ENCODE peak calls at places on chromosomes 7 and 10, in four cellular contexts. F, Y, U and O are unnamed samples.

GRCh38 chr10:48274636-48275035 is at the start of gene FRMPD2:
- DNase-seq in Y (no peak), U (no peak), F (no peak), O (no peak)

GRCh38 chr7:107007004-107007891 is 37.3 kb upstream of the PRKAR2B start:
- DNase-seq in Y (no peak), U (no peak), F (no peak), O (no peak)

GRCh38 chr7:6564091-6564770 is 13.0 kb upstream of the GRID2IP start:
- DNase-seq in F (no peak), U (no peak), Y (no peak), O (no peak)

GRCh38 chr7:133434246-133434865 is 181.5 kb downstream of the EXOC4 start:
- DNase-seq in F (no peak), Y (peak), U (no peak), O (no peak)

GRCh38 chr10:74167443-74167842 is 16.4 kb downstream of the ADK start:
- DNase-seq in Y (no peak), F (no peak), U (no peak), O (no peak)

GRCh38 chr7:4683043-4683883 is 1.2 kb downstream of the FOXK1 start:
- DNase-seq in F (no peak), Y (no peak), U (no peak), O (no peak)

GRCh38 chr10:33307835-33308234 is 26.6 kb downstream of the NRP1 start:
- DNase-seq in U (no peak), Y (no peak), F (no peak), O (no peak)

GRCh38 chr7:134674424-134674823 is 27.8 kb downstream of the BPGM start:
- DNase-seq in Y (no peak), U (no peak), F (no peak), O (no peak)

GRCh38 chr7:123415625-123416024 is 118.8 kb downstream of the IQUB start:
- DNase-seq in U (no peak), Y (no peak), F (no peak), O (no peak)

GRCh38 chr7:47301078-47301477 is 280.8 kb downstream of the TNS3 start:
- DNase-seq in F (no peak), U (no peak), Y (no peak), O (no peak)

GRCh38 chr7:18175801-18176450 is 148.3 kb upstream of the PRPS1L1 start:
- DNase-seq in F (no peak), U (no peak), Y (peak), O (no peak)

GRCh38 chr7:107180378-107180777 is 11.6 kb downstream of the HBP1 start:
- DNase-seq in F (no peak), U (peak), Y (peak), O (no peak)

GRCh38 chr7:23291957-23292560 is 7.1 kb upstream of the MALSU1 start:
- DNase-seq in F (no peak), U (no peak), Y (peak), O (no peak)

GRCh38 chr10:75941181-75941580 is 509.8 kb downstream of the LRMDA start:
- DNase-seq in Y (no peak), U (no peak), F (no peak), O (no peak)

GRCh38 chr7:49483142-49483541 is 290.3 kb upstream of the VWC2 start:
- DNase-seq in U (no peak), F (no peak), Y (peak), O (no peak)

GRCh38 chr10:89887830-89888229 is 186.4 kb downstream of the KIF20B start:
- DNase-seq in Y (no peak), U (no peak), F (no peak), O (no peak)

GRCh38 chr7:17313175-17313574 is 14.7 kb downstream of the AHR start:
- DNase-seq in U (no peak), Y (no peak), F (no peak), O (no peak)

GRCh38 chr7:117269895-117270294 is 53.0 kb downstream of the WNT2 start:
- DNase-seq in F (no peak), Y (no peak), U (no peak), O (no peak)

GRCh38 chr10:29619273-29619672 is 15.5 kb downstream of the SVIL start:
- DNase-seq in U (no peak), Y (peak), F (no peak), O (no peak)

GRCh38 chr10:29617880-29618340 is 16.9 kb downstream of the SVIL start:
- DNase-seq in F (no peak), Y (no peak), U (no peak), O (no peak)

GRCh38 chr10:29615195-29615594 is 19.6 kb downstream of the SVIL start:
- DNase-seq in U (no peak), Y (no peak), F (no peak), O (no peak)

GRCh38 chr10:29618341-29619171 is 16.2 kb downstream of the SVIL start:
- DNase-seq in F (no peak), Y (peak), U (no peak), O (no peak)

DNA sequence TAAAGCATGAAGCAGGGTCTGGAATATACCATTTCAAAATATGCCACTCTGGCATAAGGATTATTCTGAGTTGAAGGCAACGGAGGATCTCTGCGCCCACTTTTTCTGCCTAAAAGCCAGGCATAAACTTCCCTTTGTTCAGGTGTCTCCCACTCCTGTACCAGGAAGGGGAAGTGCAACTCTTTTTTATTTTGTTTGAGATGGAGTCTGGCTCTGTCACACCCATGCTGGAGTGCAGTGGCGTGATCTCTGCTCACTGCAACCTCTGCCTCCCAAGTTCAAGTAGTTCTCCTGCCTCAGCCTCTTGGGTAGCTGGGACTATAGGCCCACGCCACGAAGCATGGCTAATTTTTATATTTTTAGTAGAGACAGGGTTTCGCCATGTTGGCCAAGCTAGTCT is 18.2 kb downstream of the SVIL start:
- DNase-seq in F (no peak), U (no peak), Y (no peak), O (no peak)
- H3K27ac ChIP-seq in F (no peak), U (no peak), Y (no peak), O (no peak)

DNA sequence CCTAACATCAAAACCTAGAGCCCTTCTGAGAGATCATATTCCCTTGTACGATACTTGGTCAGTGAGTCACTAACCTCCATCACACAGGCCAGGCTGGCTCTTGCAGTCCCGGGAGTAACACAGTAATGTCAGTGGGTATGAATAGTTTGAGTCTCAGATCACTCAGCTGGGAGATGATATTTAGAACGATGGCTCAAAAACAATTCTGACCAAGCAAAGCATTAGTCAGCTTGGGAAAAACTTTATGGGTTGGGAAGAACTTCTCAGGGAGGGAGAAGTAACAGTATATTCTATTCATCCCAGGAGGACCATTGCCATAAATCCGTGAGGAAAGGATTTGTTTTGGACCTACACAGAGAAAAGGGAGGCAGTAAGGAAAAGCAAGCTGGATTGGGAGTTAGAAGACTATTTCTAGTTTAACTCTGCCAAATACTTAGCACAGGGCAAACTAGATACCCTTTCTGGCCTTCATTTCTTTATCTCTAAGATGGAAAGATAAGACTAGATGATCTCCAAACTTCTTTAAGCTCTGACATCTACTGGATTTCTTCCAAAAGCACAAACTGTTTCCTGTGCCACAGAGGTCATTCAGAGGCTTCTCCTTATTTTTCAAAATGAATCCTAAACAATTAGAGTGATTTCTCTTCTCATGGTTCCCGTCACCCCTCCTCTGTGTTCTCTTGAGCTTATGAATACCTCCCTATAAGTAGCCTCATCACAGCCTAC is 179.2 kb downstream of the REEP3 start:
- DNase-seq in F (no peak), Y (no peak), U (peak), O (no peak)
- TF ChIP-seq POLR2AphosphoS5 in F (no peak), Y (no peak), U (peak), O (no peak)

DNA sequence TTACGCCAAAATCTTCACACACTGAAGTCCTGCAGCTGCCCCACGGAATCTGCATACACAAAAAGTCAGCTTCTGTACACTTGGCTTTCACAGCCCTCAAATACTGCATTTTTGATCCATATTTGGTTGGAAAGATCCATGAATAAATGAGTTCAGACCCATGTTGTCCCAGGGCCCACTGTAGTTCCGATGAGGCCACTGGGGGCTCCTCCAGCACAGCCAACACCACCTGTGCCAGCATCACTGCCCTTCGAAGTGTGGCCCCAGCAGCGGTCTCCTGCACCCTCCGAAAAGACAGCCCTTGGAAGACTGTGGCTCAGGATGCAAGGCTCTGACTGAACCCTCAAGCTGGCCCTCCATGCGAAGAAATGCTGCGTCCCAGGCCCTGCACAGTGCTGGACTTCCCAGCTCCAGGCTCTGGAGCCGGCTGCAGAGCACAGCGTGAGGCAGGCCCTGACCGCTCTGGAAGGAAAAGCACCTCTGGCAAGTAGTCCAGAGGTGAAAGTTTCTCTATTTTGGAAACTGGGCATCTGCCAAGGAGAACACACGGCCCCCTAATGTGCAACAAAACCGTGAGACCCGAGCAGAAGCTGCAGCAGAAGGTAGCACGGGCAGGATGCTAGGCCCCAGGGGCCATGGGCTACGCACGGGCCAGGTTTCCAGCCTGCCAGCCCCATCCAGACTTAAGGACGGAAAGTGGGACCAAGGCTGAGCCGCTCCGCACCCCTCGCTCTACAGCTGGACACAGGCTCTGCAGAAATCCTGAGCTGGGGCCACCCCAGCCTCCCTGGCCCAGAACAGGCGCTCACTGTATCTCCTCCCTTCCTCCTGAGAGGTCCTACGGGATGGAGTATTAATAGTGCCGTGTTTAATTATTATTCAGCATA is 62.6 kb downstream of the PTPRN2 start:
- DNase-seq in U (no peak), Y (no peak), F (no peak), O (no peak)
- H3K27ac ChIP-seq in U (no peak), Y (peak), F (no peak), O (no peak)

GRCh38 chr7:95526128-95526738 is 40.5 kb downstream of the ASB4 start:
- DNase-seq in U (no peak), Y (peak), F (no peak), O (no peak)

GRCh38 chr7:95525503-95525902 is 39.8 kb downstream of the ASB4 start:
- DNase-seq in Y (no peak), F (no peak), U (no peak), O (no peak)

GRCh38 chr7:95529701-95530100 is 44.0 kb downstream of the ASB4 start:
- DNase-seq in F (no peak), Y (no peak), U (no peak), O (no peak)

GRCh38 chr7:95527033-95527775 is 41.5 kb downstream of the ASB4 start:
- DNase-seq in Y (peak), F (no peak), U (peak), O (peak)

DNA sequence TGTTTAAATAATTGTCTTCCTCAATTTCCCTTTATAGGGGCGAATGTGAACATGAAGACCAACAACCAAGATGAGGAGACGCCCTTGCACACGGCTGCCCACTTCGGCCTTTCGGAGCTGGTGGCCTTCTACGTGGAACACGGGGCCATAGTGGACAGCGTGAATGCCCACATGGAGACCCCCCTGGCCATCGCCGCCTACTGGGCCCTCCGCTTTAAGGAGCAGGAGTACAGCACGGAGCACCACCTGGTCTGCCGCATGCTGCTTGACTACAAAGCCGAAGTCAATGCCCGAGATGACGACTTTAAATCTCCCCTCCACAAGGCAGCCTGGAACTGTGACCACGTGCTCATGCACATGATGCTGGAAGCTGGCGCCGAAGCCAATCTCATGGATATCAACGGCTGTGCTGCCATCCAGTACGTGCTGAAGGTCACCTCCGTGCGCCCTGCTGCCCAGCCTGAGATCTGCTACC is 42.1 kb downstream of the ASB4 start:
- DNase-seq in F (no peak), Y (no peak), U (no peak), O (no peak)
- TF ChIP-seq POLR2AphosphoS5 in F (no peak), Y (no peak), U (no peak), O (no peak)

DNA sequence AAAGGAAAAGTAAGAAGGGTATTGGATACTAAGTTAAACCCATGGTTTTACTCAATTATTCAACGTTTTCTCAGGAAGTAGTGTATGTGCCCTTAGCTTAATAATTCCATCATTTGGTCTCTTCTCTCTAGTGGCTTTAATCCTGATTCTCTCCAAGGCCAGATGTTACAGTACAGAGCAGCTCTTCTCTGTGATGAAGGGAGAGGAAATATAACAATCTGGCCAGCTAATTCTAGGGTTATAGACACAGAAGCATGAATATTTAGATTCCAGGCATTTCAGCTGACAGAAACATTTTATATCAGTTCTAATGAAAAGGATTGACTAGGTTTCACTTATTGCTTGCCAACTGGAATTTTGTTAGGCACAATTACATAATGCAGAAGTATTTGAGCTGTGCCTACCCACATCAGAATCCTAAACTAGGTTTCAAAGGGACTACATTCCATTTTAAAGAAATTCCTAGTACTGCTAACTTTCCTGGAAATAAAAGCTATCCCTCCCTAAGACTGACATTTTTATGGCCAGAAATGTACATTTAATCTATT is 498.4 kb downstream of the KCNMA1 start:
- DNase-seq in Y (no peak), U (no peak), F (no peak), O (no peak)
- H3K27ac ChIP-seq in Y (no peak), U (no peak), F (no peak), O (no peak)

DNA sequence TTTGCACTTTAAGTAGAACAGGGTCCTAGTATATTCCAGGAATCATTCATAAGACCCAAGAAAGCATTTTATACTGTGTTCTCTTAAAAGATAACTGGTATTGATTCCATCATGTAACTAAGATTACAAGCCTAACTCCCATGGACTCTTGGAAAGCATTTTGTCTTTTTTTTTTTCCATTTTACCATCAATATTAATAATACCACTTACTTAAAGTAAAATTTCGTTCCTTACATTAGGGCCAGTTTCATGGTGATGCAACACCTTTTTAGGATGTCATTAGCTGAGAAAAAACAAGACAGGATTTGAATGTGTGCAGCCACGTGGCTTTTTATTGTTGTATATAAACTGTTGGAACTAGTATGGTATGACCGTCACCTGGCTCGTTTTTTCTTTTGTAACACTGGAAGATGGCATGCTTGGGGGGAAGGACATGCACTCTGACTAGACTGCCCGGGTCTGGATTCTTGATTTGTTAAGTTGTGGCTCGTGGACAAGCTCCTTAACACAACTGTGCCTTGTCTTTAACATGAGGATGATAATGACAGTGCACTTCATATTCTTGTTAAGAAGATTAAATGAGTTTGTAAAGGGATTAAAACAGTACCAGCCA is 42.1 kb downstream of the ARHGAP21 start:
- DNase-seq in U (no peak), Y (peak), F (no peak), O (no peak)
- TF ChIP-seq POLR2AphosphoS5 in U (no peak), Y (no peak), F (no peak), O (no peak)

GRCh38 chr7:14233898-14234174 is 244.4 kb upstream of the ETV1 start:
- DNase-seq in U (no peak), Y (no peak), F (no peak), O (no peak)

GRCh38 chr7:14235056-14235455 is 245.6 kb upstream of the ETV1 start:
- DNase-seq in F (no peak), U (no peak), Y (no peak), O (no peak)

GRCh38 chr7:14236834-14237233 is 247.4 kb upstream of the ETV1 start:
- DNase-seq in Y (no peak), U (no peak), F (no peak), O (no peak)

GRCh38 chr7:14229047-14229446 is 239.6 kb upstream of the ETV1 start:
- DNase-seq in Y (no peak), F (no peak), U (no peak), O (no peak)

GRCh38 chr7:14233026-14233897 is 243.8 kb upstream of the ETV1 start:
- DNase-seq in F (no peak), U (no peak), Y (no peak), O (no peak)
- H3K27ac ChIP-seq in F (no peak), U (no peak), Y (no peak), O (no peak)

DNA sequence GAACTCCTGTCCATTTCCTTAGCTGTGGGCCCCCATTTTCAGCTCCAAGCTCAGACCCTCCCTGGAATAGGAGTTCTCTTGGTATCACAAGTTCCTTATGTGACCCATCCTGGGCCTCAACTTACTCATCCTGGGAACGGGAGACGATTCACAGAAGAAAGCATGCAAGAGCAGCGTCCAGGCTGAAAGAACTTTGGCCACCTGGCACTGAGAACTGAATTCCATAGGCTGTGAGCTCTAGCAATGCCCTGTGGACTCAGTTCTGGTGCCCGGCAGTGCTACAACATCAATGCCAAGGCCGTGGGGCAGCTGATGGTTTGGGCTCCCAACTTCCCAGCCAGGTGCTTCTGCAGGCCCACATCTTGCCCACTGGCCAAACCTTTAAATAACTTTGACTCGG is 3.9 kb upstream of the CUEDC2 start:
- DNase-seq in F (no peak), Y (no peak), U (no peak), O (no peak)
- TF ChIP-seq POLR2AphosphoS5 in F (no peak), Y (no peak), U (no peak), O (no peak)

GRCh38 chr7:138543739-138544138 is 83.7 kb downstream of the TRIM24 start:
- DNase-seq in U (no peak), F (no peak), Y (no peak), O (no peak)

GRCh38 chr7:138545123-138545522 is 85.1 kb downstream of the TRIM24 start:
- DNase-seq in Y (no peak), U (no peak), F (no peak), O (no peak)

GRCh38 chr7:138549082-138549481 is 89.0 kb downstream of the TRIM24 start:
- DNase-seq in U (no peak), F (no peak), Y (no peak), O (no peak)

GRCh38 chr7:138546064-138546619 is 86.1 kb downstream of the TRIM24 start:
- DNase-seq in U (no peak), F (no peak), Y (no peak), O (no peak)

GRCh38 chr7:138546829-138547228 is 86.8 kb downstream of the TRIM24 start:
- DNase-seq in F (no peak), U (no peak), Y (no peak), O (no peak)
- H3K27ac ChIP-seq in F (no peak), U (no peak), Y (no peak), O (no peak)